ENCODE peak calls at places on chromosomes 6 and 20, in six cellular contexts. Z is cardiac fibroblast; N is 8988T; I is glutamatergic neuron; F is activated CD8-positive, alpha-beta memory T cell treated with anti-CD3 and anti-CD28 coated beads for 4 hours; H is M059J. G is an unnamed sample.

GRCh38 chr6:75403563-75403962 is 90.0 kb downstream of the FILIP1 start:
- DNase-seq in Z (no peak), N (no peak), I (no peak), F (no peak), H (no peak), G (no peak)

GRCh38 chr6:10305740-10306423 is 109.0 kb downstream of the TFAP2A start:
- DNase-seq in Z (no peak), N (no peak), I (no peak), F (no peak), H (peak), G (no peak)

GRCh38 chr20:49785851-49786174 is 26.8 kb upstream of the SLC9A8 start:
- DNase-seq in Z (no peak), N (no peak), I (no peak), F (no peak), H (no peak), G (no peak)

GRCh38 chr20:62891111-62891510 is 29.5 kb upstream of the TCFL5 start:
- DNase-seq in Z (no peak), N (no peak), I (peak), F (no peak), H (no peak), G (no peak)

GRCh38 chr6:97203343-97203742 is 79.7 kb downstream of the MMS22L start:
- DNase-seq in Z (no peak), N (no peak), I (no peak), F (no peak), H (peak), G (no peak)

GRCh38 chr20:58898629-58899028 is 46.1 kb downstream of the GNAS start:
- DNase-seq in Z (no peak), N (no peak), I (no peak), F (no peak), H (no peak), G (no peak)

GRCh38 chr6:148761532-148761951 is 14.7 kb downstream of the UST start:
- DNase-seq in Z (peak), N (no peak), I (no peak), F (no peak), H (no peak), G (peak)

GRCh38 chr6:152573762-152574161 is 63.4 kb downstream of the SYNE1 start:
- DNase-seq in Z (peak), N (no peak), I (no peak), F (no peak), H (peak), G (no peak)

GRCh38 chr6:25369450-25370086 is 90.4 kb downstream of the CARMIL1 start:
- DNase-seq in Z (no peak), N (no peak), I (no peak), F (no peak), H (no peak), G (peak)

GRCh38 chr6:94446120-94446519 is 1026.8 kb upstream of the EPHA7 start:
- DNase-seq in Z (no peak), N (no peak), I (no peak), F (no peak), H (no peak), G (no peak)

GRCh38 chr20:10481671-10482070 is 46.6 kb downstream of the SLX4IP start:
- DNase-seq in Z (no peak), N (no peak), I (peak), F (no peak), H (no peak), G (no peak)

GRCh38 chr6:119285908-119286625 is 63.5 kb downstream of the MAN1A1 start:
- DNase-seq in Z (peak), N (no peak), I (no peak), F (no peak), H (no peak), G (no peak)

GRCh38 chr6:25542984-25543383 is 109.0 kb upstream of the SCGN start:
- DNase-seq in Z (no peak), N (no peak), I (no peak), F (no peak), H (no peak), G (no peak)

GRCh38 chr6:158852312-158853071 is 33.3 kb upstream of the EZR start:
- DNase-seq in Z (no peak), N (no peak), I (no peak), F (no peak), H (no peak), G (no peak)

GRCh38 chr6:131368077-131368911 is 204.7 kb upstream of the ARG1 start:
- DNase-seq in Z (peak), N (no peak), I (no peak), F (no peak), H (peak), G (peak)

GRCh38 chr6:13068558-13069210 is 259.7 kb downstream of the TBC1D7 start:
- DNase-seq in Z (no peak), N (no peak), I (no peak), F (no peak), H (no peak), G (peak)

GRCh38 chr6:40852667-40853383 is 186.2 kb downstream of the UNC5CL start:
- DNase-seq in Z (no peak), N (no peak), I (peak), F (no peak), H (peak), G (peak)

GRCh38 chr6:145077382-145077781 is 657.9 kb downstream of the EPM2A start:
- DNase-seq in Z (no peak), N (no peak), I (no peak), F (no peak), H (no peak), G (no peak)

GRCh38 chr6:163354085-163354484 is 60.4 kb upstream of the QKI start:
- DNase-seq in Z (peak), N (no peak), I (no peak), F (no peak), H (peak), G (no peak)

GRCh38 chr20:22080985-22081384 is 375.5 kb downstream of the PAX1 start:
- DNase-seq in Z (no peak), N (no peak), I (no peak), F (no peak), H (peak), G (no peak)

GRCh38 chr6:163543311-163543710 is 128.8 kb downstream of the QKI start:
- DNase-seq in Z (no peak), N (no peak), I (no peak), F (no peak), H (no peak), G (no peak)

GRCh38 chr6:90019216-90019615 is 124.9 kb downstream of the GJA10 start:
- DNase-seq in Z (no peak), N (no peak), I (no peak), F (no peak), H (no peak), G (no peak)

GRCh38 chr6:3957321-3957720 is 108.1 kb downstream of the FAM50B start:
- DNase-seq in Z (peak), N (no peak), I (no peak), F (no peak), H (peak), G (no peak)

GRCh38 chr6:166173292-166173951 is 5.8 kb upstream of the TBXT start:
- DNase-seq in Z (peak), N (no peak), I (no peak), F (no peak), H (no peak), G (peak)

GRCh38 chr6:83055366-83055964 is 10.2 kb downstream of the UBE3D start:
- DNase-seq in Z (peak), N (no peak), I (peak), F (no peak), H (peak), G (peak)

GRCh38 chr6:13924949-13925881 is at the start of gene RNF182:
- DNase-seq in Z (no peak), N (peak), I (no peak), F (no peak), H (peak), G (no peak)